ENCODE peak calls at places on chromosomes 5 and 9, in six cellular contexts. Q, M, S, W, Y and I are unnamed samples.

GRCh38 chr9:34419716-34420504 is 38.5 kb downstream of the FAM219A start:
- DNase-seq in Q (no peak), W (no peak), S (no peak), M (no peak), Y (no peak), I (no peak)

GRCh38 chr5:82106207-82106606 is 134.4 kb downstream of the ATG10 start:
- DNase-seq in W (no peak), S (no peak), Y (peak), M (peak), Q (no peak), I (no peak)

GRCh38 chr9:37903581-37903830 is 421 bp downstream of the SLC25A51 start:
- DNase-seq in Y (no peak), Q (no peak), W (peak), M (no peak), S (no peak), I (peak)

GRCh38 chr5:173592050-173592669 is 24.3 kb downstream of the BOD1 start:
- DNase-seq in M (no peak), W (peak), Q (no peak), Y (no peak), S (no peak), I (no peak)

GRCh38 chr5:9265391-9266287 is 280.2 kb downstream of the SEMA5A start:
- DNase-seq in Y (peak), S (no peak), Q (no peak), M (peak), W (no peak), I (peak)

GRCh38 chr9:125218621-125219020 is 18.3 kb downstream of the RABEPK start:
- DNase-seq in M (no peak), W (no peak), Q (no peak), S (no peak), Y (no peak), I (no peak)

GRCh38 chr9:94586814-94587213 is 6.8 kb downstream of the FBP2 start:
- DNase-seq in S (no peak), Y (peak), W (no peak), Q (no peak), M (peak), I (no peak)

GRCh38 chr5:159262472-159262858 is 625 bp upstream of the UBLCP1 start:
- DNase-seq in Q (no peak), W (peak), S (no peak), Y (peak), M (peak), I (no peak)

GRCh38 chr5:57394421-57395210 is 88.0 kb downstream of the ACTBL2 start:
- DNase-seq in Q (no peak), Y (no peak), M (no peak), W (no peak), S (no peak), I (no peak)

GRCh38 chr9:138096192-138096845 is 218.7 kb downstream of the CACNA1B start:
- DNase-seq in Q (no peak), Y (no peak), M (no peak), W (no peak), S (no peak), I (no peak)

GRCh38 chr5:147310059-147310704 is 75.4 kb downstream of the STK32A start:
- DNase-seq in M (peak), Y (peak), W (peak), S (no peak), Q (peak), I (peak)

GRCh38 chr5:154162475-154163217 is 27.9 kb upstream of the GALNT10 start:
- DNase-seq in Q (no peak), Y (no peak), W (no peak), M (no peak), S (no peak), I (no peak)

GRCh38 chr9:106535439-106535838 is 327.5 kb upstream of the ZNF462 start:
- DNase-seq in W (no peak), M (no peak), S (no peak), Y (no peak), Q (no peak), I (no peak)

GRCh38 chr9:119556129-119556875 is 187.1 kb upstream of the BRINP1 start:
- DNase-seq in Q (peak), W (peak), M (peak), Y (peak), S (no peak), I (peak)

GRCh38 chr5:14871084-14871572 is 450 bp downstream of the ANKH start:
- DNase-seq in M (no peak), Y (no peak), W (no peak), Q (peak), S (peak), I (peak)

GRCh38 chr5:14873790-14874189 is 2.2 kb upstream of the ANKH start:
- DNase-seq in W (no peak), M (no peak), Q (no peak), Y (no peak), S (no peak), I (no peak)

GRCh38 chr5:14873093-14873492 is 1.5 kb upstream of the ANKH start:
- DNase-seq in M (no peak), Q (no peak), W (no peak), Y (no peak), S (no peak), I (no peak)

GRCh38 chr5:14871573-14872069 is at the start of gene ANKH:
- DNase-seq in W (peak), S (peak), Q (peak), Y (peak), M (peak), I (peak)

DNA sequence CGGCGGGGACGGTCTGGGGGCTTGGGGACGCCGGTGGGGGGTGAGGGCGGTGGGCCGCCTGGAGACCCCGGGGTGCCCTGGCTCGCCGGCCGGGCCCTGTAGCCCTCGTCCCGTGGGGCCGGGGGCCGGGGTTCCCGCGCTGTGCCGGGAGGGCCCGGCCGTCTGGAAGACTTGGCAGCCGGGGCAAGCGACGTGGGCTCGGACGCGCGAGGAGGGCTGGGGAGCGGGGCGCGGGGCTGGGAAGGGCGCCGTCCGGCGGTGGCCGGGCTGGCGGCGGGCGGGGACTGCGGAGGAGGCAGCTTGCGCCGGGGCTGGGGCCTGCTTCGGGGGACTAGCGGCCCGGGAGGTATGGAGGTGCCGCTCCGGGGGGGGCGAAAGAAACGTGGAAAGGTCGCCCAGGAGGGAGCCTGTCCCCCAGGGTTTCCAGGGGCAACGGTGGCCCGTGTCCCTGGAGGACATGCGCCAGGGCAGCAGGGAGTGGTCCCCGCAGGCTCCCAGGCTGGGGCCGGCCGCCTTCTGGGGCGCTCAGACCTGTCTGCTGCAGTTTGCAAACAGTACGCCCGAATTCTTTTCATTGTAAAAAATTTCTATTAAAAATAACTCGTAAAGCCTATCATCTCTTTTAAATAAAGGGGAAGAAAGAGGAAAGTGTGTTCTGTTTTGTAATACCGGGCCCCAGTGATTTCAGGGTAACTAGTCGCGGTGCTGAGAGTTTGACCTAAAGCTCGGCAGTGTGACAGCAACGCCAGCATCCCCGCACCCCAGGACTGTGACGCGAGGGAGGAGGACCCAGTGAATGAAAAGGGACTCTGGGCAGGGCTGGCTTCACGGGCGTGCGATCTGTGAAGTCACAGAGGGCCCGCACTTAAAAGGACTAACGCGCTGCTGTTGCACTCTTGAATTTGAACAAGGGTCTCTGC is 752 bp upstream of the ANKH start:
- DNase-seq in Y (peak), W (peak), S (peak), M (peak), Q (peak), I (peak)
- TF ChIP-seq CTCF in Y (no peak), W (peak), S (no peak), M (peak), Q (no peak), I (no peak)

GRCh38 chr9:4262735-4263141 is 37.1 kb downstream of the GLIS3 start:
- DNase-seq in W (peak), Q (no peak), M (peak), S (no peak), Y (peak), I (no peak)

GRCh38 chr9:4260661-4261060 is 39.2 kb downstream of the GLIS3 start:
- DNase-seq in M (no peak), Q (no peak), Y (no peak), S (no peak), W (no peak), I (no peak)

GRCh38 chr9:4259489-4259888 is 40.4 kb downstream of the GLIS3 start:
- DNase-seq in Y (no peak), W (no peak), Q (no peak), S (no peak), M (no peak), I (no peak)

DNA sequence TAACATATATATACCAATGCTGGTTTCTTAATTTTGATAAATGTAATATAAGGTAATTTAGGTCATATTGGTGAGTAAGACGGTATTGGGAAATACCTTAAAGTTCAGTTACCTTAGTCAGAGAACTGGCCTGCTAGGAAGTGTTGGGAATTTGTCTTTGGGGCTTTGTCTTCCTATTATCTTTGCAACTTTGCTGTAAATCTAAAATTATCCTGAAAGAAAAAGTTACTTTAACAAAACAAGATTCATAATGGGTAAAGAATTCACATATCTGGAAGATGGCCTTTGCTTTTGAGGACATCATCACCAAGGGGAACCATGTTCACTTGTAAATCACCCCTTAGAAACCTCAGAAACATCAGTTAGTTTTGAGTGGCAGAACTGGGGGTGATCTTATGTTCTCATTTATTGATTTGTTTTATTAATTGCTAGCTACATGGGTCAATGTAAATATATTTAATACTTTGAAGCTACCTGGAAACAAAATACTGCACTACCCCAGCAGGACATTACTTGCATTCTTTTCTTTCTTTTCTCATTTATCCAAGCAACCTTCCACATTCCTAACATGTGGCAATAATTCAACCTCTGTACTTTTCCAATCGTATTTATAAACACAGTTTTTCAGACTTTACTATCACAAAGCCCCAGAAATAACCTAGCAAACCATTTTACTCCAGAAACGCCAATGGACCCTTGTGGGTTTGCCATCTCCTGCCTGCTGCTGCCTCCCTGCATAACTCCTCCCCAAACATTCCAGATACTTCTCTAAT is 41.4 kb downstream of the GLIS3 start:
- DNase-seq in W (no peak), Q (no peak), S (no peak), Y (peak), M (no peak), I (no peak)
- H3K4me3 ChIP-seq in W (no peak), Q (no peak), S (no peak), Y (no peak), M (no peak), I (no peak)

DNA sequence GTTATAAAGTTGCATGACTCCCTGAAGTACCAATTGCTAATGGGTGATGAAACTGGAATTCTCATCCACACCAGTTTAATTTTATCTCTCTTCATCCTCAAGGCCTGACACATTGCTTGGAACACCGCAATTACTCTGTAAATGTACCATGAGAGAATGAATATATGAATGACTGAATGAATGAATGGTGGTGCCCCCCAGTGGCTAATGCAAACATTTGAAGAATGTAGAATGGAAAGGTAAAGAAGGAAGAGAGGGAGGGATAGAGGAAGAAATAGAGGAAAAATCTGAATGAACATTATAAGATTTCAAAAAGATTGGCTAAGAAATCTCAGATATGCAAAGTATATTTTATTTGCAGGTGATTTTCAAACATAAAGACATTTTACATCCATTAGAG is 13.1 kb downstream of the PAPPA start:
- DNase-seq in Y (no peak), M (no peak), W (no peak), S (no peak), Q (no peak), I (no peak)
- TF ChIP-seq CTCF in Y (peak), M (no peak), W (peak), S (no peak), Q (no peak), I (no peak)

DNA sequence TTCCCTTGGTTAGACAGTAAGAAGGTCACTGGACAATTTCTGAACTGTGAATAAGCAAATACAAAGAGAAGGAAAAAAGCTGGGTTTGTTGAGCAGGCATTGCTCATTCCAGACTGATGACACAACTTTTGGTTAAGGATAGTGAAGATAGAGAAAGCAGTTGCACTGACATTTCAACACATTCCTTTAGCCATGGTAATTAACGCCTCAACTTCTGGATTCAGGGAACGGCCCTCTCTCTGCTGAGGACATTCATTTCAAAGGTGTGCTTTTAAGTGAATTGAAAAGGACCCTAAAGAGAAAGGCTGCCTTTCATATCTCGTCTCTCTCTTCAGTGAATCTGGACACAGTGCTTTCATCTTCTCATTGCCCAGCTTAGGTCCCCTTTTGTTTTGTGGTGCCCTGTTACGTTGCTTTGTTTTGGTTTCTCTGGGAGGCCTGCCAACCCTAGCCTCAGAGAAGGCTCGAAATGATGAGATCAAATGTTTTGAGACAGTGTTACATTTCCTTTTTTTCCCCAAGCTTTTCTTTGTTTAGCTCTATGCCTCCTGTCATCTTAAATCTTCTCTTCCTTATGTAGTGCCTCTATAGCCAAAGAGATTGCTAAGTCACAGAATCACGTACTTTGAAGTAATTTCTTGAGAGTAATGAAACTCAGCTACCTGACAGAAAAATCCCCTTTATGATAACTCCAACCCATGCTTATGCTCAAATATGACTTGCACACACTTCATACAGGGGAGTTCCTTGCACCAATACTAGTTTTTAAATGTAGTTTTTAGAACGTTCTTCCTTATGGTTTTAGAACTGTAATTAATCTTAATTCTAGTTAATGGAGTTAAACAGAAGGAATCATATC is 94.4 kb upstream of the IFNE start:
- DNase-seq in M (peak), Q (no peak), W (no peak), S (peak), Y (peak), I (peak)
- H3K4me3 ChIP-seq in M (peak), Q (no peak), W (peak), S (no peak), Y (peak), I (no peak)